ENCODE peak calls at places on chromosomes 13 and 19, in four cellular contexts. One of them, this sample, is unnamed. For H3K4me1, the result is how much of the 10 kb centered on the place peaks cover.

GRCh38 chr13:112443191-112444000 is 67.2 kb downstream of the SPACA7 start:
- DNase-seq in IMR-90: no peak
- DNase-seq in CD8-positive, alpha-beta memory T cell: no peak
- DNase-seq in uterus: no peak
- DNase-seq in this sample: no peak

GRCh38 chr13:49645451-49645850 is 17.1 kb downstream of the ARL11 start:
- DNase-seq in IMR-90: no peak
- DNase-seq in CD8-positive, alpha-beta memory T cell: no peak
- DNase-seq in uterus: no peak
- DNase-seq in this sample: no peak

GRCh38 chr19:27674701-27675100 is 1538.2 kb downstream of the UQCRFS1 start:
- DNase-seq in IMR-90: no peak
- DNase-seq in CD8-positive, alpha-beta memory T cell: no peak
- DNase-seq in uterus: no peak
- DNase-seq in this sample: no peak

GRCh38 chr13:36619535-36619934 is 54.3 kb upstream of the SERTM1 start:
- DNase-seq in IMR-90: no peak
- DNase-seq in CD8-positive, alpha-beta memory T cell: no peak
- DNase-seq in uterus: no peak
- DNase-seq in this sample: no peak

GRCh38 chr19:3818479-3818878 is 32.3 kb upstream of the MATK start:
- DNase-seq in IMR-90: peak
- DNase-seq in CD8-positive, alpha-beta memory T cell: no peak
- DNase-seq in uterus: no peak
- DNase-seq in this sample: no peak

GRCh38 chr13:22214184-22214583 is 543.3 kb downstream of the FGF9 start:
- DNase-seq in IMR-90: no peak
- DNase-seq in CD8-positive, alpha-beta memory T cell: no peak
- DNase-seq in uterus: no peak
- DNase-seq in this sample: no peak

GRCh38 chr19:5114713-5115112 is 145.8 kb downstream of the KDM4B start:
- DNase-seq in IMR-90: no peak
- DNase-seq in CD8-positive, alpha-beta memory T cell: no peak
- DNase-seq in uterus: no peak
- DNase-seq in this sample: no peak

GRCh38 chr19:49157445-49158224 is at the start of gene TRPM4:
- DNase-seq in IMR-90: peak
- DNase-seq in CD8-positive, alpha-beta memory T cell: peak
- DNase-seq in uterus: peak
- DNase-seq in this sample: peak

GRCh38 chr13:26688286-26688685 is 72.3 kb downstream of the GPR12 start:
- DNase-seq in IMR-90: no peak
- DNase-seq in CD8-positive, alpha-beta memory T cell: no peak
- DNase-seq in uterus: no peak
- DNase-seq in this sample: no peak

GRCh38 chr13:37173214-37173613 is 67.8 kb upstream of the CSNK1A1L start:
- DNase-seq in IMR-90: peak
- DNase-seq in CD8-positive, alpha-beta memory T cell: no peak
- DNase-seq in uterus: no peak
- DNase-seq in this sample: no peak

GRCh38 chr13:60009300-60010248 is 154.2 kb downstream of the DIAPH3 start:
- DNase-seq in IMR-90: no peak
- DNase-seq in CD8-positive, alpha-beta memory T cell: no peak
- DNase-seq in uterus: no peak
- DNase-seq in this sample: peak

GRCh38 chr13:34435338-34435737 is 506.7 kb upstream of the NBEA start:
- DNase-seq in IMR-90: no peak
- DNase-seq in CD8-positive, alpha-beta memory T cell: no peak
- DNase-seq in uterus: no peak
- DNase-seq in this sample: no peak

GRCh38 chr19:54448037-54448773 is 794 bp upstream of the LENG8 start:
- DNase-seq in IMR-90: peak
- DNase-seq in CD8-positive, alpha-beta memory T cell: peak
- DNase-seq in uterus: peak
- DNase-seq in this sample: peak

GRCh38 chr13:110306960-110307696 is at the start of the genes COL4A1 and COL4A2:
- DNase-seq in IMR-90: peak
- DNase-seq in CD8-positive, alpha-beta memory T cell: no peak
- DNase-seq in uterus: peak
- DNase-seq in this sample: peak

GRCh38 chr13:112451512-112452379 is 75.6 kb downstream of the SPACA7 start:
- DNase-seq in IMR-90: no peak
- DNase-seq in CD8-positive, alpha-beta memory T cell: no peak
- DNase-seq in uterus: no peak
- DNase-seq in this sample: no peak

GRCh38 chr19:5625641-5626040 is 2.8 kb downstream of the SAFB start:
- DNase-seq in IMR-90: no peak
- DNase-seq in CD8-positive, alpha-beta memory T cell: no peak
- DNase-seq in uterus: no peak
- DNase-seq in this sample: no peak

GRCh38 chr19:37654525-37654832 is 786 bp downstream of the ZFP30 start:
- DNase-seq in IMR-90: peak
- DNase-seq in CD8-positive, alpha-beta memory T cell: no peak
- DNase-seq in uterus: no peak
- DNase-seq in this sample: no peak

GRCh38 chr19:31656507-31656906 is 307.3 kb upstream of the TSHZ3 start:
- DNase-seq in IMR-90: no peak
- DNase-seq in CD8-positive, alpha-beta memory T cell: no peak
- DNase-seq in uterus: no peak
- DNase-seq in this sample: no peak

DNA sequence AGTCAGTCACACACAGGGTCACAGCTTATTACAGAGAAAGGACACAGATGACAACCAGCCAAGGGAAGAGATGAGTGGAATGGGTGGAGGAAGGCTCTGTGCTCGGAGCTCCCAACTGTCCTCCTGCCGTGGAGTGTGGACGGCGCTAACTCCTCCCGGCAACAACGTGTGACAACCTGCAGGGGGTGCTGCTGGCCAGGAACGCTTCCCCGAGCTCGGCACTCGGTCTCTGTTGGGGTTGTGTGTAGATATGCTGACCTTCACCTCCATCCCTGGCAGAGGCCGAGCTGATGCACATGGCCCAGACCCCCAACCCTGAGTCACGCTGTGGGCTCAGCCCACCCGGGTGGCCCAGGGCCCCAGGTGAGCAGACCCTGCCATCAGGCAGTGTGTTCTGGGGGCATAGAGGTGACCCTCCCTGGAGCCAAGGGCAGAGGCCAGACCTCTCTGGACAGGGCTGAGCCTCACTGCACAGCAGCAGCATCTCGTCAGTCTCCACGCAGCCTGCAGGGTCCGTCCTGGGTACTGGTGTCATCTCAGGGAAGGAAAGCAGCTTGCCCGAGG is 14.1 kb downstream of the ZNF444 start:
- DNase-seq in IMR-90: no peak
- DNase-seq in CD8-positive, alpha-beta memory T cell: no peak
- DNase-seq in uterus: no peak
- DNase-seq in this sample: no peak
- H3K27ac ChIP-seq in IMR-90: no peak
- H3K27ac ChIP-seq in CD8-positive, alpha-beta memory T cell: no peak
- H3K27ac ChIP-seq in uterus: no peak
- H3K27ac ChIP-seq in this sample: no peak

GRCh38 chr19:29677001-29677781 is 11.9 kb downstream of the PLEKHF1 start:
- DNase-seq in IMR-90: no peak
- DNase-seq in CD8-positive, alpha-beta memory T cell: no peak
- DNase-seq in uterus: no peak
- DNase-seq in this sample: no peak
- H3K4me1 ChIP-seq in IMR-90: under half
- H3K4me1 ChIP-seq in CD8-positive, alpha-beta memory T cell: half or more
- H3K4me1 ChIP-seq in uterus: under half
- H3K4me1 ChIP-seq in this sample: under half

GRCh38 chr19:43605875-43606568 is 5.9 kb upstream of the SRRM5 start:
- DNase-seq in IMR-90: no peak
- DNase-seq in CD8-positive, alpha-beta memory T cell: no peak
- DNase-seq in uterus: no peak
- DNase-seq in this sample: no peak

GRCh38 chr19:43607238-43608205 is 4.4 kb upstream of the SRRM5 start:
- DNase-seq in IMR-90: no peak
- DNase-seq in CD8-positive, alpha-beta memory T cell: no peak
- DNase-seq in uterus: no peak
- DNase-seq in this sample: no peak

GRCh38 chr19:43610493-43610892 is 1.4 kb upstream of the SRRM5 start:
- DNase-seq in IMR-90: peak
- DNase-seq in CD8-positive, alpha-beta memory T cell: no peak
- DNase-seq in uterus: no peak
- DNase-seq in this sample: no peak

GRCh38 chr19:43609872-43610271 is 2.0 kb upstream of the SRRM5 start:
- DNase-seq in IMR-90: no peak
- DNase-seq in CD8-positive, alpha-beta memory T cell: no peak
- DNase-seq in uterus: no peak
- DNase-seq in this sample: no peak

DNA sequence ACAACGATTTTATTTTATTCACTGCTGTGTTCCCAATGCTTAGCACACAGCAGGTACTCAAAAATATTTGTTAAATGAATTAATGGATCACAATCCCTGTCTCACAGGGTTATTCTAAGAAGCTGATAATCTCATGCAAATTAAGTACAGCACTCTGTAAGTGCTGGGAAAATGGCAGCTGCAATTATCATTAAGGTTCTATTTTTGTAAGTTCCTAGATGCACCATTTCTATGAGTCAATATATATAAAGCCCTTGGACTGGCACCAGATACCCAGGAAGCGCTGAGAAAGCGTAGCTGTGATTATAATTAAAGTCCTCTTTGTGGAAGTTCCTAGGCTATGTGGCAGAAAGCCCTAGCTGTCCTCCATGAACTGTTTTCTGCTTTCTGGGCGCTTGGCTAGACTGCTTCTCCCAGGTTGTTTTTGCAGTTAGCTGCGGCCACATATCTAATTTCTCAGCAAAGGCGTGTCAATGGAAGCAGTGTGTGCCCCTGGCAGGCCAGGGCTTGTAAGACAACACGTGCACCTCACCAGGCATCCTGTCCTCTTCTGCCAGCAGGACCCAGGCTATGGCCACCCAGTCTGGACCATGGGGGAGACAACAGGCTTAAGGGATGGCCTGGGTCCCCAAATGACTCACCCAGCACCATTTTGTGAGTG is 5.2 kb upstream of the SRRM5 start:
- DNase-seq in IMR-90: no peak
- DNase-seq in CD8-positive, alpha-beta memory T cell: no peak
- DNase-seq in uterus: no peak
- DNase-seq in this sample: no peak
- H3K27ac ChIP-seq in IMR-90: no peak
- H3K27ac ChIP-seq in CD8-positive, alpha-beta memory T cell: no peak
- H3K27ac ChIP-seq in uterus: no peak
- H3K27ac ChIP-seq in this sample: no peak

DNA sequence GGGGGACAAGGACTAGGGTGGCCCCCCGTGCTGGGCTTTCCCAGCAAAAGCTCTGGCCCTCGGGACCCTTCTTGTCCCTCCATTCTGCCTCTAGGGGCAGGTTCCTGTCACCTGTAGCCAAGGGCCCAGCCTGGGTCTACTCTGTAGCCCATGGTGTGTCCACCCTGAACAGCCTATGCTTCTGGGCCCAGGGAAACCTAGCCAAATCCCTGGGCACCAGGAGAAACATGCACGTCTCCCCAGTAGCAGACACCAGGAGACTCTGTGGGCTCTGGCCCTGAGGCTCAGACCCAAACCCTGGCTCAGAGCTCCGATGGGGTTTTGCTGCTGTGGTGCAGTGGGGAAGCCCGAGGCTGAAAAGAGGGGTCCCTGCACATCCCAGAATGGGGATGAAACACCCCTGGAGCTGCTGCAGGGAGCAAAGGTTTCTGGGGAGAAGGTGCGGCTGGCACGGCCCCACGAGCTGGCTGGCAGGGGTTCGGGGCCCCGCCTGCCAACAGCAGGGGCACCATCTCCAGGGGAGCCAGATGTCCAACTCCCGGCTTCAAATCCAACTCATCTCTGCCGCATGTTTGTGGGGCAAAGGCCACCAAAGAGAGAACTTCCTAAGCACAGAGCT is 18.2 kb downstream of the CEBPG start:
- DNase-seq in IMR-90: no peak
- DNase-seq in CD8-positive, alpha-beta memory T cell: no peak
- DNase-seq in uterus: no peak
- DNase-seq in this sample: peak
- H3K4me1 ChIP-seq in IMR-90: under half
- H3K4me1 ChIP-seq in CD8-positive, alpha-beta memory T cell: under half
- H3K4me1 ChIP-seq in uterus: half or more
- H3K4me1 ChIP-seq in this sample: under half

DNA sequence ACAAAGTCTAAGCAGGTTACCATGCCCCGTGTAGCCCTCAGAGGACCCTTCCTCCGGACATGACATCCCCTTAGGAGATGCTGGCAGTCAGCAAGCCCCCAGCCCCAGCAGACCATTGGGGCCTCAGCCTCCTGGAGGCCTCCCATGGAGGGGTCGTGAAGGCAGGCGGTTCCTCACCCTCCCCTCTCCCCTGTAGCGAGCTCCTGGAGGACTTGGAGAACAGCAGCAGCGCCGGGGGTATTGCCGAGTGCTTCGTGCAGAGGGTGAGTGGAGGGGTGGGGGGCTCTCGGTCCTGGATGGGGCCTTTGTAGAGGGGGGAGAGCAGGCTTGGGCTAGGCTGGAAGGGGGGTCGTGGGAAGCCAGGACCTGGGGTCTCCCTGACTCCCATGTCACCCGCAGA is 3.7 kb downstream of the PLEKHG2 start:
- DNase-seq in IMR-90: no peak
- DNase-seq in CD8-positive, alpha-beta memory T cell: no peak
- DNase-seq in uterus: peak
- DNase-seq in this sample: no peak
- H3K27ac ChIP-seq in IMR-90: no peak
- H3K27ac ChIP-seq in CD8-positive, alpha-beta memory T cell: no peak
- H3K27ac ChIP-seq in uterus: peak
- H3K27ac ChIP-seq in this sample: no peak

DNA sequence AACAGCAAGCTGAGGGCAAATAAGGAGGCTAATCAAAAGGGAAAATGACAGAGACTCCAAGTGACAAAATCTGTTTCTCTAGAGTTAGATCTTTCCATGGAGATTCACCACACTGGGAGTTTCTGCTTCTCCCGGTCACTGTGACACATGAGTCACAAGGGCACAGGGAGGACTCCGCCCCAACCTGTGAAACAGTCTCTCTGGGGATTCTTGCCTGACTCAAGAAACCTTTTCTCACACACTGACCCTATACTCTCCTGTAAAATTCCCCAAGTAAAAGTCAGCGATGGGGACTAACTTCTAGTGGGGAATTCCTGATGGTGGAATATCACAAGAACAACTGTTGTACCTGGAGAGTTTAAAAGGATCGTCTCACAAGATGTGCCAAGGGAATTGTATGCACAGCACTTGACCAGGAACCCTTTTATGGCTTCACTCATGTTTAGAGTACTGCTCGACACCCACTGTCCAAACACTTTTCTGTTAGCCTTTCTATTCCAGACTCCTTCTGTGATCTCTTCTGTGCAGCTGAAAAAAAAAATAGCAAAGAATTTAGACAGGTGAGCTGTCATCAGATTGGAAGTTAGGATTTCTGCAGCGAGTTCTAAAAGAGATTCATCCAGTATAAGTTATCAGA is 46.8 kb upstream of the URAD start:
- DNase-seq in IMR-90: peak
- DNase-seq in CD8-positive, alpha-beta memory T cell: no peak
- DNase-seq in uterus: no peak
- DNase-seq in this sample: no peak
- H3K4me1 ChIP-seq in IMR-90: under half
- H3K4me1 ChIP-seq in CD8-positive, alpha-beta memory T cell: under half
- H3K4me1 ChIP-seq in uterus: under half
- H3K4me1 ChIP-seq in this sample: under half

This sample was measured in pancreas.